ENCODE peak calls at places on chromosomes 5 and 9, in six cellular contexts. Q is hypothalamus, S is psoas muscle, F is amniotic stem cell, V is kidney glomerular epithelial cell, M is mucosa of descending colon. K is an unnamed sample.

GRCh38 chr9:2336055-2336454 is 285.5 kb upstream of the VLDLR start:
- DNase-seq in Q (no peak), S (no peak), F (no peak), V (no peak), M (no peak), K (peak; percentile 30)

GRCh38 chr9:117704024-117704575 is at the start of gene TLR4:
- DNase-seq in Q (peak; percentile 8), S (peak; percentile 55), F (peak; percentile 35), V (peak; percentile 85), M (peak; percentile 66), K (no peak)

GRCh38 chr5:62977641-62978040 is 399.0 kb downstream of the LRRC70 start:
- DNase-seq in Q (no peak), S (no peak), F (no peak), V (no peak), M (no peak), K (peak; percentile 95)

GRCh38 chr9:134181648-134182034 is 17.3 kb upstream of the RNU6ATAC start:
- DNase-seq in Q (no peak), S (peak; percentile 9), F (no peak), V (no peak), M (no peak), K (no peak)

GRCh38 chr9:88871669-88872068 is 119.6 kb upstream of the S1PR3 start:
- DNase-seq in Q (no peak), S (no peak), F (no peak), V (no peak), M (no peak), K (no peak)

GRCh38 chr5:39775458-39776365 is 350.9 kb upstream of the DAB2 start:
- DNase-seq in Q (no peak), S (no peak), F (peak; percentile 37), V (peak; percentile 68), M (no peak), K (no peak)

GRCh38 chr9:135901826-135902225 is 5.5 kb downstream of the CAMSAP1 start:
- DNase-seq in Q (no peak), S (no peak), F (no peak), V (no peak), M (no peak), K (no peak)

GRCh38 chr9:110140276-110140675 is 67.7 kb downstream of the C9orf152 start:
- DNase-seq in Q (no peak), S (no peak), F (no peak), V (no peak), M (no peak), K (no peak)

GRCh38 chr9:37501957-37502596 is 16.3 kb downstream of the POLR1E start:
- DNase-seq in Q (no peak), S (no peak), F (no peak), V (no peak), M (no peak), K (no peak)

GRCh38 chr5:142425286-142426065 is 100.7 kb upstream of the SPRY4 start:
- DNase-seq in Q (no peak), S (no peak), F (no peak), V (no peak), M (no peak), K (no peak)

GRCh38 chr5:73299017-73299630 is 126.1 kb downstream of the TMEM174 start:
- DNase-seq in Q (no peak), S (no peak), F (no peak), V (no peak), M (no peak), K (peak; percentile 34)

GRCh38 chr9:19485193-19485592 is 76.4 kb downstream of the ACER2 start:
- DNase-seq in Q (no peak), S (no peak), F (no peak), V (no peak), M (no peak), K (no peak)

GRCh38 chr5:108638021-108638420 is 109.7 kb upstream of the FER start:
- DNase-seq in Q (no peak), S (no peak), F (no peak), V (no peak), M (no peak), K (no peak)

GRCh38 chr5:149645725-149646124 is 64.4 kb downstream of the ARHGEF37 start:
- DNase-seq in Q (no peak), S (no peak), F (no peak), V (no peak), M (no peak), K (no peak)

GRCh38 chr9:69542942-69543704 is 129.0 kb downstream of the APBA1 start:
- DNase-seq in Q (no peak), S (no peak), F (no peak), V (no peak), M (no peak), K (peak; percentile 64)

GRCh38 chr5:150662731-150663516 is 1.9 kb downstream of the MYOZ3 start:
- DNase-seq in Q (no peak), S (no peak), F (no peak), V (no peak), M (no peak), K (no peak)

GRCh38 chr9:80387828-80388227 is 816.1 kb downstream of the TLE4 start:
- DNase-seq in Q (no peak), S (no peak), F (no peak), V (no peak), M (no peak), K (no peak)

GRCh38 chr5:159449925-159450324 is 119.6 kb upstream of the IL12B start:
- DNase-seq in Q (no peak), S (no peak), F (no peak), V (peak; percentile 45), M (no peak), K (no peak)

GRCh38 chr5:124519396-124519795 is 227.0 kb downstream of the ZNF608 start:
- DNase-seq in Q (no peak), S (no peak), F (peak; percentile 75), V (no peak), M (no peak), K (no peak)

GRCh38 chr5:113061851-113062631 is 85.4 kb downstream of the DCP2 start:
- DNase-seq in Q (no peak), S (no peak), F (peak; percentile 12), V (peak; percentile 96), M (no peak), K (no peak)

GRCh38 chr5:79573983-79574890 is 38.0 kb upstream of the TENT2 start:
- DNase-seq in Q (no peak), S (no peak), F (no peak), V (no peak), M (no peak), K (no peak)

GRCh38 chr5:23318166-23318565 is 189.2 kb upstream of the PRDM9 start:
- DNase-seq in Q (no peak), S (no peak), F (no peak), V (no peak), M (no peak), K (no peak)

GRCh38 chr9:4366649-4367330 is 66.9 kb upstream of the GLIS3 start:
- DNase-seq in Q (peak; percentile 27), S (no peak), F (no peak), V (peak; percentile 61), M (no peak), K (peak; percentile 65)

GRCh38 chr5:124678478-124678877 is 68.0 kb downstream of the ZNF608 start:
- DNase-seq in Q (no peak), S (no peak), F (no peak), V (no peak), M (no peak), K (no peak)

GRCh38 chr5:122902263-122902662 is 56.9 kb downstream of the SNX24 start:
- DNase-seq in Q (no peak), S (no peak), F (no peak), V (no peak), M (no peak), K (no peak)

GRCh38 chr9:2465921-2466460 is 155.6 kb upstream of the VLDLR start:
- DNase-seq in Q (no peak), S (no peak), F (no peak), V (peak; percentile 19), M (no peak), K (no peak)

GRCh38 chr9:17519761-17520160 is 59.1 kb upstream of the SH3GL2 start:
- DNase-seq in Q (no peak), S (no peak), F (no peak), V (no peak), M (no peak), K (no peak)

GRCh38 chr9:17394868-17395488 is 183.9 kb upstream of the SH3GL2 start:
- DNase-seq in Q (no peak), S (no peak), F (no peak), V (no peak), M (no peak), K (no peak)

GRCh38 chr9:7871977-7872730 is 72.6 kb upstream of the DMAC1 start:
- DNase-seq in Q (no peak), S (no peak), F (no peak), V (no peak), M (no peak), K (no peak)

GRCh38 chr9:135095470-135096407 is 8.3 kb downstream of the OLFM1 start:
- DNase-seq in Q (no peak), S (no peak), F (no peak), V (no peak), M (no peak), K (peak; percentile 51)

GRCh38 chr5:179765400-179765799 is 28.4 kb upstream of the LTC4S start:
- DNase-seq in Q (no peak), S (peak; percentile 50), F (peak; percentile 41), V (peak; percentile 58), M (no peak), K (peak; percentile 73)

GRCh38 chr9:75909776-75910175 is 19.3 kb downstream of the PCSK5 start:
- DNase-seq in Q (no peak), S (no peak), F (no peak), V (peak; percentile 48), M (no peak), K (no peak)